ENCODE peak calls at places on chromosome 16, in five cellular contexts. One of them, this sample, is unnamed.

GRCh38 chr16:4624827-4625616 is 396 bp downstream of the MGRN1 start:
- DNase-seq in CD8-positive, alpha-beta T cell: peak; percentile 38
- DNase-seq in Panc1: no peak
- DNase-seq in prostate gland: no peak
- DNase-seq in cardiac muscle cell: peak; percentile 61
- DNase-seq in this sample: peak; percentile 45

GRCh38 chr16:50460538-50461399 is 87.4 kb upstream of the NKD1 start:
- DNase-seq in prostate gland: no peak
- DNase-seq in CD8-positive, alpha-beta T cell: no peak
- DNase-seq in Panc1: no peak
- DNase-seq in cardiac muscle cell: no peak
- DNase-seq in this sample: no peak

GRCh38 chr16:29154676-29155121 is 169.8 kb downstream of the LAT start:
- DNase-seq in prostate gland: no peak
- DNase-seq in Panc1: no peak
- DNase-seq in CD8-positive, alpha-beta T cell: no peak
- DNase-seq in cardiac muscle cell: no peak
- DNase-seq in this sample: no peak

GRCh38 chr16:14629919-14630619 is at the start of gene PARN:
- DNase-seq in cardiac muscle cell: peak; percentile 97
- DNase-seq in CD8-positive, alpha-beta T cell: peak; percentile 96
- DNase-seq in prostate gland: peak; percentile 96
- DNase-seq in Panc1: peak; percentile 98
- DNase-seq in this sample: peak; percentile 97

GRCh38 chr16:28984619-28985135 is at the start of gene LAT:
- DNase-seq in prostate gland: no peak
- DNase-seq in cardiac muscle cell: no peak
- DNase-seq in Panc1: no peak
- DNase-seq in CD8-positive, alpha-beta T cell: peak; percentile 84
- DNase-seq in this sample: peak; percentile 76

GRCh38 chr16:69867796-69868565 is 83.2 kb upstream of the CLEC18A start:
- DNase-seq in cardiac muscle cell: no peak
- DNase-seq in Panc1: no peak
- DNase-seq in CD8-positive, alpha-beta T cell: no peak
- DNase-seq in prostate gland: no peak
- DNase-seq in this sample: no peak

GRCh38 chr16:12639044-12639443 is 164.6 kb downstream of the CPPED1 start:
- DNase-seq in Panc1: no peak
- DNase-seq in CD8-positive, alpha-beta T cell: no peak
- DNase-seq in cardiac muscle cell: no peak
- DNase-seq in prostate gland: no peak
- DNase-seq in this sample: no peak

GRCh38 chr16:47139561-47140185 is 4.1 kb downstream of the NETO2 start:
- DNase-seq in cardiac muscle cell: no peak
- DNase-seq in CD8-positive, alpha-beta T cell: no peak
- DNase-seq in Panc1: no peak
- DNase-seq in prostate gland: no peak
- DNase-seq in this sample: no peak

GRCh38 chr16:23232806-23233205 is 50.3 kb downstream of the SCNN1G start:
- DNase-seq in Panc1: no peak
- DNase-seq in prostate gland: no peak
- DNase-seq in cardiac muscle cell: no peak
- DNase-seq in CD8-positive, alpha-beta T cell: no peak
- DNase-seq in this sample: no peak

GRCh38 chr16:35305476-35305875 is 1846.1 kb downstream of the TP53TG3F start:
- DNase-seq in CD8-positive, alpha-beta T cell: no peak
- DNase-seq in Panc1: no peak
- DNase-seq in prostate gland: no peak
- DNase-seq in cardiac muscle cell: no peak
- DNase-seq in this sample: no peak

GRCh38 chr16:31330553-31330890 is 24.5 kb upstream of the ITGAX start:
- DNase-seq in Panc1: no peak
- DNase-seq in cardiac muscle cell: no peak
- DNase-seq in prostate gland: no peak
- DNase-seq in CD8-positive, alpha-beta T cell: no peak
- DNase-seq in this sample: no peak

GRCh38 chr16:17397499-17397891 is 73.3 kb downstream of the XYLT1 start:
- DNase-seq in CD8-positive, alpha-beta T cell: no peak
- DNase-seq in cardiac muscle cell: peak; percentile 69
- DNase-seq in Panc1: no peak
- DNase-seq in prostate gland: no peak
- DNase-seq in this sample: no peak

GRCh38 chr16:87365021-87365713 is 18.4 kb downstream of the FBXO31 start:
- DNase-seq in CD8-positive, alpha-beta T cell: no peak
- DNase-seq in prostate gland: no peak
- DNase-seq in cardiac muscle cell: no peak
- DNase-seq in Panc1: no peak
- DNase-seq in this sample: no peak

GRCh38 chr16:83143788-83144187 is 517.0 kb downstream of the CDH13 start:
- DNase-seq in prostate gland: no peak
- DNase-seq in Panc1: no peak
- DNase-seq in CD8-positive, alpha-beta T cell: no peak
- DNase-seq in cardiac muscle cell: peak; percentile 31
- DNase-seq in this sample: no peak

GRCh38 chr16:56469748-56470147 is 18.4 kb downstream of the OGFOD1 start:
- DNase-seq in CD8-positive, alpha-beta T cell: no peak
- DNase-seq in prostate gland: no peak
- DNase-seq in Panc1: no peak
- DNase-seq in cardiac muscle cell: no peak
- DNase-seq in this sample: no peak

GRCh38 chr16:57815987-57816745 is 13.9 kb upstream of the KIFC3 start:
- DNase-seq in Panc1: no peak
- DNase-seq in prostate gland: peak; percentile 97
- DNase-seq in CD8-positive, alpha-beta T cell: no peak
- DNase-seq in cardiac muscle cell: peak; percentile 51
- DNase-seq in this sample: peak; percentile 19

GRCh38 chr16:11624645-11625607 is 38.2 kb upstream of the LITAF start:
- DNase-seq in CD8-positive, alpha-beta T cell: no peak
- DNase-seq in Panc1: no peak
- DNase-seq in prostate gland: no peak
- DNase-seq in cardiac muscle cell: no peak
- DNase-seq in this sample: no peak

GRCh38 chr16:77555781-77556180 is 120.9 kb upstream of the ADAMTS18 start:
- DNase-seq in cardiac muscle cell: no peak
- DNase-seq in Panc1: no peak
- DNase-seq in prostate gland: no peak
- DNase-seq in CD8-positive, alpha-beta T cell: no peak
- DNase-seq in this sample: no peak

GRCh38 chr16:51034481-51035109 is 116.5 kb downstream of the SALL1 start:
- DNase-seq in Panc1: no peak
- DNase-seq in cardiac muscle cell: no peak
- DNase-seq in prostate gland: no peak
- DNase-seq in CD8-positive, alpha-beta T cell: no peak
- DNase-seq in this sample: no peak

GRCh38 chr16:85435298-85435697 is 177.8 kb upstream of the GSE1 start:
- DNase-seq in prostate gland: no peak
- DNase-seq in Panc1: no peak
- DNase-seq in CD8-positive, alpha-beta T cell: no peak
- DNase-seq in cardiac muscle cell: no peak
- DNase-seq in this sample: no peak

GRCh38 chr16:20023190-20023589 is 50.5 kb downstream of the GPR139 start:
- DNase-seq in CD8-positive, alpha-beta T cell: no peak
- DNase-seq in cardiac muscle cell: peak; percentile 73
- DNase-seq in prostate gland: no peak
- DNase-seq in Panc1: no peak
- DNase-seq in this sample: no peak

GRCh38 chr16:63702981-63703590 is 1418.8 kb downstream of the CDH11 start:
- DNase-seq in CD8-positive, alpha-beta T cell: no peak
- DNase-seq in Panc1: no peak
- DNase-seq in cardiac muscle cell: peak; percentile 63
- DNase-seq in prostate gland: no peak
- DNase-seq in this sample: no peak

DNA sequence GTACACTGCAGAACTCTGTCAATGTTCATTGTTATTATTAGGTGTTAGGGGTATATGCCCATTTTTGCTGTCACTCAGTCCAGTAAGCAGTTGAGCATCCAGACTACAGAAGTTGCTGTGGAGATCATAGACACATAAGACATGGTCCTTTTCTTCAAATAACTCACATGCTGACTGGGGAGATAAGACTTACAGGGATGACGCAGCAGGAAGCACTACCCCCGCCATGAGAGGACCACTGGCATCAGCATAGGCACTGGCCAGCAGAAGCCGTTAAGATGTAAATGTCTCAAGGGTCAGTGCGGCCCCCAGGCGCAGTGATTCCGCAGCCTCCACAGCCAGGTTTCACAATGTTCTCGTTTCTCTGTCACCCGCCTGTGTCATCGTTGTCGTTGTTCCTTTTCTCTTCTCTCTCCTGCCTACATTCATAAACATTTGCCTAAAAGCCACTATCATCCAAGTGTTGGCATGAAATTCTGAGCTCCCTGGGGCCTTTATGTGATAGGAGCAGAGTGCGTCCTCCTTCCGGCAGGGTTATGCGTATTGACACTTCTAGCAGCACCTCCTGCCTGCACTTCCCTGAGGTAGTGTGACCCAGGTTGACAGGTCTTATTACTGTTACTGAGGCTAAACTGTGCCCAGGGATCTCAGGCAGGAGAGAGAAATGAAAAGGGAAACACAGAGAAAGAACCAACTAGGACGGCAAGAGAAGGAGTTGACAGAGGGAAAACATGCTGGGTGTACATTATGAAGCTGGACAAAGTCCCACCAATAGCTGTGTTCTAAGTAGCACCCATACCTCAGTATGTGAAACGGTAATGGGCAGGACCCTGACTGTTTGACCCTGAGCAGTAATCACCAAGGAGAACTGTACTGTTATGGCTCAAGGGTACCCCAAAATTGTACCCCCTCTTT is 17.9 kb downstream of the TANGO6 start:
- DNase-seq in prostate gland: no peak
- DNase-seq in CD8-positive, alpha-beta T cell: no peak
- DNase-seq in Panc1: no peak
- DNase-seq in cardiac muscle cell: no peak
- DNase-seq in this sample: no peak
- H3K27ac ChIP-seq in prostate gland: no peak overlapping the region
- H3K27ac ChIP-seq in CD8-positive, alpha-beta T cell: no peak overlapping the region
- H3K27ac ChIP-seq in Panc1: no peak overlapping the region
- H3K27ac ChIP-seq in cardiac muscle cell: no peak overlapping the region
- H3K27ac ChIP-seq in this sample: no peak overlapping the region

DNA sequence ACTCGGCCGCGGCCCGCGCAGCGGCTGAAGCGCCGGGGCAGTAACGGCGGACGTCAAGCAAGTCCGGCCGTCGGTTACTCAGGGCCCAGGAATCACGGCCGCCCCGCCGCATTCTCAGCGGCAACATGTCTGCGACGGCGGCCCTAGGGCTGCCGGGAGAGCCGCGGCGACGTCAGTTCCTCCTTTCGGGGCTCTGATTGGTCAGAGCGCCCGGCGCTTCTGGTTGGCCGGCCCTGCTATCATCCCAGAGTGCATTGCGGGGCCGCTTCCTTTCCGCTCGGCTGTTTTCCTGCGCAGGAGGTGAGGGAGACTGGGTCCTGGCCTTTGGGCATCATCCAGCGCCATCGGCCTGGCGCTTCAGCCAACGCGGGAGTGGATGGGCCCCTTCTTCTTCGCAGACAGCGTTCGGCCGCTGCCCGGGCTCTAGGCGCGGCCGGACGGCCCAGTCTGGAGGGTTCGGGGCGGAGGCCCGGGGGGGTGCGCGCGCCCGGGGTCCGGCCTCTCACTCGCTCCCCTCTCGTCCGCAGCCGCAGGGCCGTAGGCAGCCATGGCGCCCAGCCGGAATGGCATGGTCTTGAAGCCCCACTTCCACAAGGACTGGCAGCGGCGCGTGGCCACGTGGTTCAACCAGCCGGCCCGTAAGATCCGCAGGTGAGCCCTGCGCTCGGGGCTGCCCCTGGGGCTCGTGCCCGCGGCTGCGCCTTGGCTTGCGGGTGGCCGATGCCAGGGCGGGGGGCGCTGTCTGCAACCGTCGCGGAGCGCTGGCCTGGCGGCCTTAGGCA is at the start of gene RPL13:
- DNase-seq in Panc1: no peak
- DNase-seq in CD8-positive, alpha-beta T cell: peak; percentile 88
- DNase-seq in cardiac muscle cell: peak; percentile 98
- DNase-seq in prostate gland: peak; percentile 95
- DNase-seq in this sample: peak; percentile 91
- TF ChIP-seq CTCF in Panc1: peak; percentile 30
- TF ChIP-seq CTCF in CD8-positive, alpha-beta T cell: no peak
- TF ChIP-seq CTCF in cardiac muscle cell: no peak
- TF ChIP-seq CTCF in prostate gland: no peak
- TF ChIP-seq CTCF in this sample: no peak

DNA sequence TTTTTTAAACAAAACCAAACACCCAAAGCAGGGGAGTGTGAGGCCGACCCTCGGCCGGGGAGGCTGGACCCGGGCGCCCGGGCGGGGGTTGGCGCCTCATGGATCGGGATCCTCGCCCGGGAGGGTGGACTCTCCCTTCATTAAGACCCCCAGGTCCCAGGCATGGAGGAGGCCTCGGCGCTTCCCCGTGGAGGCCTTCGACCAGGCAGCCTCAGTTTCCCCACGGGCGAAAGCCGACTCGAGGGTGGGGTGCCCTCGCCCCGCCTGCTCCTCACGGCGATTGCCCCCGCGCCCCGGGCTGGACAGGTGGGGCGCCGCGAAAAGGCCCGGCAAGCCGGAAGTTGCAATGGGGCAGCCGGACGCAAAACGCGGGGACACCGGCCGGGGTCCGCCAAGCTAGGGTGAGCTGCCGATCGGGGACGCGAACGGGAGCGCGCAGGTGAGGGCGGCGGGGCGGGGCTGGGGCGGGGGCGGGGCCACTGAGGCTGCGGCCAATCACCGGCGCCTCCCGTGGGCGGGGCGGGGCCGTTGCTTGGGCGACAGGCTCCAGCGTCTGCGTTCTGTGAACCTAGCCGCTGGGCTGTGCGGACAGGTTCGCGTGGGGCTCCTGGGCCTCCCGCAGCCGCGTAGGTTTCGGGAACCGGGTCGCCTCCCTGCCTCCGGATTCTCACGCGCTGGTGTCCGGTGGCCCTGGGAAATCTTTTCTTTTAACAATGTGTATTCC is 6.0 kb upstream of the ZNF205 start:
- DNase-seq in cardiac muscle cell: peak; percentile 95
- DNase-seq in prostate gland: peak; percentile 93
- DNase-seq in CD8-positive, alpha-beta T cell: peak; percentile 83
- DNase-seq in Panc1: no peak
- DNase-seq in this sample: peak; percentile 92
- H3K27me3 ChIP-seq in cardiac muscle cell: no peaks in the 10 kb centered on the region
- H3K27me3 ChIP-seq in prostate gland: no peaks in the 10 kb centered on the region
- H3K27me3 ChIP-seq in CD8-positive, alpha-beta T cell: no peaks in the 10 kb centered on the region
- H3K27me3 ChIP-seq in Panc1: no peaks in the 10 kb centered on the region
- H3K27me3 ChIP-seq in this sample: no peaks in the 10 kb centered on the region

DNA sequence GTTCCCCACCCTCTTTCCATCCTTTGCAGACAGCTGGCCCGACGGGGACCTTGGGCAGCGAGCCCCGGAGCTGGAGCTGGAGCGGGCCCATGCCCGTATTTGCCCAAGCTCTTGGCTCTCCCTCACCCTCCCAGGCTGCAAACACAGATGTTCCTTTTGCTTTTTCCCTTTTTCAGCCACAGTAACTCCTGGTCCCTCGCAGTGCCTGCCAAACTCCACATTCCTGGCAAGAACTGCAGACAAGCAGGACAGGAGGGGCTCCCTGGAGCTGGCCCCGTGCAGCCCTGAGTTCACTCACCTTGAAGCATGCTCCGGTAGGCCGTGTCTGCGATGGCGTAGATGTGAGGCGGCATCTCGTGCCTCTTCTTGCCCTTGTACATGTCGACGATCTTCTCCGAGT is 33.9 kb downstream of the MYH11 start:
- DNase-seq in Panc1: no peak
- DNase-seq in cardiac muscle cell: no peak
- DNase-seq in CD8-positive, alpha-beta T cell: no peak
- DNase-seq in prostate gland: peak; percentile 63
- DNase-seq in this sample: no peak
- H3K27ac ChIP-seq in Panc1: no peak overlapping the region
- H3K27ac ChIP-seq in cardiac muscle cell: no peak overlapping the region
- H3K27ac ChIP-seq in CD8-positive, alpha-beta T cell: no peak overlapping the region
- H3K27ac ChIP-seq in prostate gland: peak overlapping the region; percentile 58
- H3K27ac ChIP-seq in this sample: no peak overlapping the region

GRCh38 chr16:62077998-62078397 is 41.8 kb upstream of the CDH8 start:
- DNase-seq in prostate gland: no peak
- DNase-seq in CD8-positive, alpha-beta T cell: no peak
- DNase-seq in Panc1: no peak
- DNase-seq in cardiac muscle cell: peak; percentile 41
- DNase-seq in this sample: no peak
- TF ChIP-seq CTCF in prostate gland: no peak
- TF ChIP-seq CTCF in CD8-positive, alpha-beta T cell: no peak
- TF ChIP-seq CTCF in Panc1: peak; percentile 24
- TF ChIP-seq CTCF in cardiac muscle cell: no peak
- TF ChIP-seq CTCF in this sample: no peak